ENCODE peak calls at places on chromosome 6, in five cellular contexts. C is stomach, H is breast epithelium, N is body of pancreas, X is IMR-90. O is an unnamed sample. For H3K4me1, the result is how much of the 10 kb centered on the place peaks cover.

GRCh38 chr6:47047479-47048411 is 5.6 kb upstream of the ADGRF1 start:
- DNase-seq in X (peak), C (peak), N (peak), H (peak), O (peak)

GRCh38 chr6:34152806-34153565 is 7.1 kb upstream of the GRM4 start:
- DNase-seq in H (no peak), N (no peak), C (no peak), X (no peak), O (no peak)

GRCh38 chr6:77424761-77425160 is 38.5 kb downstream of the HTR1B start:
- DNase-seq in C (no peak), X (no peak), H (no peak), N (no peak), O (no peak)

GRCh38 chr6:166853371-166854325 is 102.7 kb downstream of the RNASET2 start:
- DNase-seq in C (no peak), H (no peak), N (no peak), X (no peak), O (no peak)

GRCh38 chr6:117605169-117605826 is 3.0 kb upstream of the GOPC start:
- DNase-seq in H (no peak), X (peak), N (peak), C (peak), O (peak)

GRCh38 chr6:106381871-106382270 is 21.4 kb downstream of the CRYBG1 start:
- DNase-seq in C (no peak), X (no peak), N (no peak), H (peak), O (no peak)

GRCh38 chr6:4344317-4344899 is 209.0 kb upstream of the ECI2 start:
- DNase-seq in X (no peak), H (no peak), N (no peak), C (no peak), O (no peak)

GRCh38 chr6:152004036-152004566 is 196.6 kb downstream of the ESR1 start:
- DNase-seq in H (no peak), X (no peak), N (no peak), C (no peak), O (no peak)

GRCh38 chr6:26447257-26447656 is 7.0 kb downstream of the BTN3A3 start:
- DNase-seq in H (no peak), C (no peak), X (no peak), N (no peak), O (no peak)

GRCh38 chr6:113564401-113565161 is 292.6 kb upstream of the MARCKS start:
- DNase-seq in N (peak), X (peak), H (peak), C (peak), O (peak)

GRCh38 chr6:146944809-146945208 is 259.4 kb upstream of the STXBP5 start:
- DNase-seq in H (no peak), C (no peak), X (no peak), N (no peak), O (no peak)

GRCh38 chr6:42045538-42046460 is 4.5 kb upstream of the TAF8 start:
- DNase-seq in N (peak), C (peak), X (peak), H (peak), O (peak)

GRCh38 chr6:42720739-42721138 is 1.7 kb downstream of the PRPH2 start:
- DNase-seq in X (peak), C (no peak), H (no peak), N (no peak), O (no peak)

GRCh38 chr6:15621203-15622044 is 41.4 kb downstream of the DTNBP1 start:
- DNase-seq in H (no peak), C (peak), X (peak), N (no peak), O (peak)

GRCh38 chr6:52574709-52575489 is 2.0 kb downstream of the TRAM2 start:
- DNase-seq in X (no peak), H (peak), N (no peak), C (peak), O (peak)

GRCh38 chr6:29632789-29633531 is at the start of gene GABBR1:
- DNase-seq in X (peak), C (peak), N (peak), H (peak), O (peak)
- TF ChIP-seq POLR2A in X (no peak), C (no peak), N (peak), H (peak), O (peak)

GRCh38 chr6:108589244-108589730 is 28.6 kb downstream of the FOXO3 start:
- DNase-seq in N (peak), C (peak), X (peak), H (peak), O (peak)
- H3K4me1 ChIP-seq in N (half or more), C (half or more), X (under half), H (under half), O (under half)

DNA sequence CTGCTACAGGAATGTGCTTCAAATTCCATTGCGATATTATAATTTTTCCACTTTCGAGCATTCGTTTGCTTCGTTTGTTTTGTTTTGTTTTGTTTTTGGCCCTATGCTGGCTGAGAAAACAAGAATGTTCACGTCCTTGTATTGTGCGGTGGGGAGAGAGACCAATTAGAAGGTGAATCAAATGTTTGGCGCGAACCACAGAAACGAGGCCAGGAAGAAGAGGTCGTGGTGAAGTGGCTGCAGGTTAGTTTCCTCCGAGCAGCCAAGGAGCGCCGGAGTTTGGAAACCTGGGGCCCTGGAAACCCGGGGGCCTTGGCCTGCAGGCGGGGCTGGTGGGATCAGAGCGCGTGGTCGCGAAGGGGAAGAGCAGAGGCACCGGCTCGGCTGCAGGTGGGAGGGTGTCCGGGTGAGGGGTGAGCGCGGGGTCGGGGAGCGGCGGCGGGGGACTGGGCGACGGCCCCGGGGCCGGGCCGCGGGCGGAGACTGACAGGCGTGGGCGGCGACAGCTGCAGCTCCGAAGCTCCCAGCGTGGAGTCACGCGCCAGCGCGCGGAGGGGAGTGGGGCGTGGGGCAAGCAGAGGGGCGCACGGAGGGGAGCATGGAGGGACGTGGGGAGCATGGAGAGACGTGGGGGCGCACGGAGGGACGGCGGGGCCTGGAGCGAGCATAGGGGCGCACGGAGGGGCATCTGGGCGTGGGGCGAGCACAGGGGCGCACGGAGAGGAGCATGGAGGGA is 141.5 kb upstream of the PDE10A start:
- DNase-seq in X (no peak), N (no peak), C (no peak), H (no peak), O (no peak)
- H3K4me3 ChIP-seq in X (peak), N (no peak), C (peak), H (peak), O (no peak)

DNA sequence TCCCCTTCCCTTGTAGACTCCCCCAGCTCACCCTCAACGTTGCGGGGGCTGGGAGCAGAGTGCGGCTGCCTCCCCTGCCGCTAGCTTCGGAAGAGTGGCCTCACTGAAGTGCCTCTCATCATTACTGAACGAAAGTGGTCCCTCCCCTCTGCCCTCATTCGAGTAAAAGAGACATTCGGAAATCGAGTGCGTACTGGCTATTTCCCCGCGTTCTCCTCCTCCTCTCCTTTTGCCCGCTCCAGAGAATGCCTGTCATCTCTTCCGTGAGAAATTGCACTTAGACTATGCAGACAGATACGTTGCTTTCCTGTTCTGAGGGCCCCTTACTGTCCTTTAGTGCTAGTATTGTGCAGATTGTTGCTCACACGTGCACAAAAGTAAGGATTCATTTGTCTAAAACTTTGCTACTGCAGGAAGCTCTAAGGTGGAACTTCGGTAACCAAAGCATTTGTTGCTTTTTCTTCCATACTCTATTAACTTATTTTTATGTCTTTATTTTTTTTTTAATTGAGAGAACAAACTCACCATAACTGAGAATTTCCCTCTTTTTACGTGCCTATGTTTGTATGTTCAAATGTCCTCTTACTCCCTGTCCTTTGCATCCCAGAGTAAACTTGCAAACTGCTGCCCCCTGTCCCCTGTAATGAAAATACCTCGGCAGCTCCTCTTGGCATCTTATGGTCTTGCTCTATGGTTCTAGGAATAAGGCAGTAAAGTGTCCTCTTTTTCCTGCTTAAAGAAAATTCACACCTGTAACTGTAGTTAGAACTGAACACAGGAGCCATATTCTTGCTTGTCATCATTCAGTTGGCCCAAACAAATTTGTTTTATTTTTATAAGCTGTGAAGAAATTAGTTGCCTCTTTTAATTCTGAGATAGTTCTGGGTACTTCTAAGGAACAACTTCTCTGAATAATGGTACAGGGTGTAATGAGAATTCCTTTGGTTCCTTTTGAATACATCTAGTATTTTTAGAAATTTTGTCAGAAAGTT is 1.1 kb downstream of the MAP3K4 start:
- DNase-seq in N (peak), C (peak), X (peak), H (peak), O (no peak)
- TF ChIP-seq POLR2A in N (no peak), C (no peak), X (peak), H (no peak), O (no peak)

DNA sequence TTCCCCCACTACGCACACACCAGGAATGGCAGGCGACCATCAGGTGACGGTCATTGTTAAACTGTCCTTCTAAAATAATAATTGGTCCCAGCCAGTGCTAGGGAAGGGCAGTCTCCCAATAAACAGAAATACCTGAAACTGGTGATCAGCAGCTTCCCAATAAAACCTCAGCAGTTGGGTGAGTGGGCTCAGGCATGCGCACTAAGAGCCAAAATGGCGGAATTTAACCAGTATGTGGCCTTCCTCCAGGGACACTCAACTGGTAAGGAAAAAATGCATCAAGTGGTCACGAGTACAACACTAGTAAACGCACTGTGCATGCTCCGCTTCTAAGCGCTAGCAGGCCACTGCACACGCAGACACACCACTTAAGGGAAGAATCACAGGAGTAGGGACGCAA is 34.8 kb downstream of the F13A1 start:
- DNase-seq in N (no peak), H (no peak), C (no peak), X (no peak), O (no peak)
- H3K4me1 ChIP-seq in N (under half), H (under half), C (under half), X (under half), O (under half)

DNA sequence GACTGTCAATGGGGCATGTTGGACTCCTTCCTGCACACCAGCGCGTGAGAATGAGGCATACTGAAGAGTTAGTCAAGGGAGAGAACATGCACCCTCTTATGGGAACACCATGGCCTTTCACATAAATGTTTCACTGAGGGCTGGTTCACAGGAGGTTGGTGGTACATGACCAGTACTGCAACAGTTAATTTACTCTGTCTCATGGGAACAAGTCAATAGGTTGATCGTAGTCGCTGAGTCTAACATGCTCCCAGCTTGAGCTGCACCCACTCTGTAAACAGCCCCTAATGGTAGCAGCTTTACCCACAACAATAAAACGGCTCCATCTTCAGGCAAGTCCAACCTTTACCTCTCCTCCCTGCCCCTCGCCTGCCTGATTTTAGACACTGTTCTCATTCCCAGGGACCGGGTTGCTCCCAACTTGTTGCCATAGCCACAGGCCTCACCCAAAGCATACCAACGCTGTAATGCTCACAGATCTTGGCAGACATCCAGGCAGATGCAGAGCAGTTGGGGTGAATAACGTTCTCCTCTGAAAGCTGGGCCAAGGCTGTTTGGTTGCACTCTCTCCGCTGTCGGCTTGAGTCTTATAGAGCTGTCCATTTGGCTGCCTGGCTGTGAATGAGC is 111.3 kb downstream of the LY86 start:
- DNase-seq in N (peak), H (peak), C (peak), X (peak), O (peak)
- H3K4me3 ChIP-seq in N (no peak), H (no peak), C (no peak), X (no peak), O (no peak)

DNA sequence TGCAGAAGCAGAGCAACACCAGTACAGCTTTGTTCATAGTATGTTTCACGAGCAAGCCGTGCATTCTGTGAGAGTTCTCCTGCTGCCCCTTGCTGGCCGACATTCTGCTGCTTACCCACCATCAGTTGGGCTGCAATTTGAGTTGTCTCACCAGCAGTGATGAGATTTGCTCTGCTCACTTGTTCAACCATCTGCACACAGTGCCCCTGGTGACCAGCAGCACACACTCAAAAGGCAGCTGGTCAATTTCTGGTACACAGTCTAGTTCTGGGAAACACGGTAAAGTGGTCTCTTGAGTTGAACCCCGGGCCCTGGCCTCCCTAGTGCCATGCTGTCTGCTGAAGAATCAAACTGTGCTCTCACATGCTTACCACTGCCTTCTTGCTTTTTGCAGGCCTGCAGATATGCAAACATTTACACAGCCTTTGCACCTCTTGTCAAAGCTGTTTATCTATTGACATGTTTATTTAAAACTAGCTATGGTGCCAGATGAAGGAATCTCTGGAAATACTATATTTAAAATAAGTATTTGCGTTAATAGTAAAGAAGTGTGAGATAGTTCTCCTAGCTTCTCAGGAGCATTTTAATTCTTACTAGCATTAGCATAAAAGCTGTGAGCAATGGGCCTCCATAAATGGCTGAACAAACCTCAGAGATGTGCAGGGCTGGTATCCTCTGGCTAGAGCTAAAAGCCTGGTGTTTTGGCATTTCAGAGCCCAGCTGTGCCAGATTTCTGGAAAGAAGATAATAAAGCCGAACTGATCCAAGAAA is 234.3 kb downstream of the ARHGAP18 start:
- DNase-seq in C (no peak), N (no peak), X (peak), H (no peak), O (no peak)
- TF ChIP-seq POLR2A in C (no peak), N (no peak), X (no peak), H (no peak), O (no peak)

DNA sequence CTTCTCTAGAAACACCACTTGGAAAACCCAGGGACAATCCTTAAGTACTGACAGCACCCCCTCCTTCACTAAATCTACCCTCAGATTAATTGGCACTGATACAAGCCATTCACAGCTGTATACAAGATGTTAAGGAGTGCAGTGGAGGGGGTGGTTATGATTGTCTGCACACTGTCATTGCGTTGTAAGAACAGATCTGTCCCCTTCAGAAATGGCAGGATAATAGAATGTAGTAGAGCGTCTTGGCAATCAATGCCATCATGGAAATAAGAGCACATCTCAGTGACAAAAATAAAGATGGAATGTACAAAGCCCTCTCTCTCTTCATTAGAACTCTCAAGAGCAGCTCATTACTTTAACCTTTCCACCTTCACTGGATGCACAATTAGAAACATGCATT is 324.9 kb upstream of the TBX18 start:
- DNase-seq in C (no peak), H (no peak), X (no peak), N (no peak), O (no peak)
- H3K4me1 ChIP-seq in C (under half), H (under half), X (under half), N (under half), O (under half)

DNA sequence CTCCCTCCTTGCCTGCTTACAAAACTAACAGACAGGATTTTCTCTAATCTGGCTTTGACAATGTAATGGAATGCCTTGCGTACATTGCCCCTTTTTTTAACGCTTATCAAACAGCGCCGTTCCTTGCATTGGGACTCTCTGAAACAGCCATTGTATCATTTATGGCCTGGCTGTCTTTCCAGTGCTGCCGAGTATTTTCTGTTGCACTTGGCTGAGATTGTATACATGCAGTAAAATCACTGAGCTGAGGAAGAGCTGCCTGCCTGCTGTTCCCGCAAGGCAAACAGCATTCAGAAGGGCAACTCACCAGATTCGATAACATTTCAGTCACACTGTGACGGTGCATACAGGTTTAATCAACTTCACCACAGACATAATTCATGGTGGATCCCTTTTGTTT is 106.0 kb downstream of the SH3BGRL2 start:
- DNase-seq in X (peak), C (no peak), H (no peak), N (no peak), O (no peak)
- H3K4me3 ChIP-seq in X (no peak), C (peak), H (no peak), N (no peak), O (no peak)

GRCh38 chr6:31163922-31164321 is 5.5 kb downstream of the TCF19 start:
- DNase-seq in H (no peak), C (peak), X (peak), N (peak), O (no peak)

GRCh38 chr6:31158863-31159855 is 770 bp downstream of the TCF19 start:
- DNase-seq in N (no peak), H (no peak), C (no peak), X (no peak), O (peak)

GRCh38 chr6:31165986-31166385 is 4.5 kb downstream of the POU5F1 start:
- DNase-seq in C (no peak), N (no peak), X (no peak), H (no peak), O (no peak)

GRCh38 chr6:31161216-31162126 is 3.1 kb downstream of the TCF19 start:
- DNase-seq in C (no peak), N (no peak), H (no peak), X (no peak), O (no peak)

GRCh38 chr6:31162463-31163165 is 4.2 kb downstream of the TCF19 start:
- DNase-seq in C (no peak), N (no peak), H (no peak), X (no peak), O (no peak)
- TF ChIP-seq POLR2A in C (no peak), N (no peak), H (no peak), X (no peak), O (no peak)

O was measured in tibial nerve.